ENCODE peak calls at places on chromosome 1, in four cellular contexts. Z is AG10803; U is amniotic stem cell; N is stimulated activated CD4-positive, alpha-beta T cell treated with anti-CD3 and anti-CD28 coated beads, Interleukin-15, amount 100 ng/mL, for 1 hour. M is an unnamed sample.

GRCh38 chr1:182095946-182096345 is 34.4 kb upstream of the ZNF648 start:
- DNase-seq in Z (no peak), U (no peak), N (no peak), M (no peak)

GRCh38 chr1:118012725-118013124 is 83.2 kb downstream of the WDR3 start:
- DNase-seq in U (no peak), Z (peak), N (no peak), M (no peak)

GRCh38 chr1:178122283-178122682 is 28.4 kb downstream of the RASAL2 start:
- DNase-seq in N (no peak), U (no peak), Z (peak), M (no peak)

GRCh38 chr1:61081637-61082335 is 575 bp upstream of the NFIA start:
- DNase-seq in Z (peak), U (no peak), N (peak), M (no peak)

GRCh38 chr1:24248859-24249258 is 61.8 kb upstream of the IFNLR1 start:
- DNase-seq in U (no peak), N (no peak), Z (no peak), M (no peak)

GRCh38 chr1:39539252-39539790 is 37.3 kb downstream of the PABPC4 start:
- DNase-seq in N (no peak), Z (peak), U (peak), M (no peak)

GRCh38 chr1:228459091-228459993 is 27.8 kb upstream of the RNF187 start:
- DNase-seq in N (no peak), Z (peak), U (peak), M (no peak)

GRCh38 chr1:223716302-223716862 is 4.0 kb downstream of the CAPN2 start:
- DNase-seq in Z (peak), U (no peak), N (no peak), M (no peak)

GRCh38 chr1:14980801-14981200 is 172.7 kb upstream of the TMEM51 start:
- DNase-seq in N (no peak), U (no peak), Z (peak), M (peak)

GRCh38 chr1:169890761-169891538 is 2.7 kb downstream of the SCYL3 start:
- DNase-seq in Z (no peak), N (no peak), U (no peak), M (no peak)